ENCODE peak calls at places on chromosomes 5 and 9, in seven cellular contexts. One of them, this sample, is unnamed.

GRCh38 chr5:21834863-21835262 is 1018.3 kb downstream of the CDH12 start:
- DNase-seq in dermis microvascular lymphatic vessel endothelial cell: no peak
- DNase-seq in cardiac muscle cell: no peak
- DNase-seq in HTR-8/SVneo: no peak
- DNase-seq in posterior cingulate gyrus: no peak
- DNase-seq in AG04449: no peak
- DNase-seq in GM23338: no peak
- DNase-seq in this sample: no peak

GRCh38 chr5:169781452-169782345 is 144.6 kb downstream of the DOCK2 start:
- DNase-seq in dermis microvascular lymphatic vessel endothelial cell: no peak
- DNase-seq in cardiac muscle cell: no peak
- DNase-seq in HTR-8/SVneo: no peak
- DNase-seq in posterior cingulate gyrus: no peak
- DNase-seq in AG04449: no peak
- DNase-seq in GM23338: no peak
- DNase-seq in this sample: no peak

GRCh38 chr9:127987103-127987614 is 6.4 kb upstream of the EEIG1 start:
- DNase-seq in dermis microvascular lymphatic vessel endothelial cell: no peak
- DNase-seq in cardiac muscle cell: no peak
- DNase-seq in HTR-8/SVneo: no peak
- DNase-seq in posterior cingulate gyrus: no peak
- DNase-seq in AG04449: no peak
- DNase-seq in GM23338: no peak
- DNase-seq in this sample: no peak

GRCh38 chr9:38681747-38682227 is 38.1 kb downstream of the FAM240B start:
- DNase-seq in dermis microvascular lymphatic vessel endothelial cell: no peak
- DNase-seq in cardiac muscle cell: no peak
- DNase-seq in HTR-8/SVneo: peak; percentile 10
- DNase-seq in posterior cingulate gyrus: no peak
- DNase-seq in AG04449: peak; percentile 44
- DNase-seq in GM23338: no peak
- DNase-seq in this sample: peak; percentile 86

GRCh38 chr9:98117984-98118639 is 910 bp downstream of the TRIM14 start:
- DNase-seq in dermis microvascular lymphatic vessel endothelial cell: no peak
- DNase-seq in cardiac muscle cell: no peak
- DNase-seq in HTR-8/SVneo: peak; percentile 54
- DNase-seq in posterior cingulate gyrus: no peak
- DNase-seq in AG04449: peak; percentile 7
- DNase-seq in GM23338: peak; percentile 40
- DNase-seq in this sample: no peak

GRCh38 chr5:132103969-132104391 is 30.4 kb downstream of the CSF2 start:
- DNase-seq in dermis microvascular lymphatic vessel endothelial cell: no peak
- DNase-seq in cardiac muscle cell: no peak
- DNase-seq in HTR-8/SVneo: no peak
- DNase-seq in posterior cingulate gyrus: no peak
- DNase-seq in AG04449: no peak
- DNase-seq in GM23338: no peak
- DNase-seq in this sample: no peak

GRCh38 chr9:137945581-137945980 is 68.0 kb downstream of the CACNA1B start:
- DNase-seq in dermis microvascular lymphatic vessel endothelial cell: no peak
- DNase-seq in cardiac muscle cell: no peak
- DNase-seq in HTR-8/SVneo: no peak
- DNase-seq in posterior cingulate gyrus: no peak
- DNase-seq in AG04449: no peak
- DNase-seq in GM23338: peak; percentile 41
- DNase-seq in this sample: no peak

GRCh38 chr9:35415769-35416427 is 74.0 kb upstream of the RUSC2 start:
- DNase-seq in dermis microvascular lymphatic vessel endothelial cell: no peak
- DNase-seq in cardiac muscle cell: peak; percentile 21
- DNase-seq in HTR-8/SVneo: no peak
- DNase-seq in posterior cingulate gyrus: no peak
- DNase-seq in AG04449: no peak
- DNase-seq in GM23338: peak; percentile 67
- DNase-seq in this sample: no peak

GRCh38 chr5:83701886-83702285 is 18.8 kb downstream of the HAPLN1 start:
- DNase-seq in dermis microvascular lymphatic vessel endothelial cell: no peak
- DNase-seq in cardiac muscle cell: no peak
- DNase-seq in HTR-8/SVneo: no peak
- DNase-seq in posterior cingulate gyrus: no peak
- DNase-seq in AG04449: no peak
- DNase-seq in GM23338: no peak
- DNase-seq in this sample: no peak

GRCh38 chr9:111566234-111566633 is 33.2 kb downstream of the PTGR1 start:
- DNase-seq in dermis microvascular lymphatic vessel endothelial cell: peak; percentile 45
- DNase-seq in cardiac muscle cell: no peak
- DNase-seq in HTR-8/SVneo: no peak
- DNase-seq in posterior cingulate gyrus: no peak
- DNase-seq in AG04449: no peak
- DNase-seq in GM23338: no peak
- DNase-seq in this sample: no peak

GRCh38 chr9:114612272-114612923 is 1.3 kb downstream of the TMEM268 start:
- DNase-seq in dermis microvascular lymphatic vessel endothelial cell: no peak
- DNase-seq in cardiac muscle cell: no peak
- DNase-seq in HTR-8/SVneo: no peak
- DNase-seq in posterior cingulate gyrus: no peak
- DNase-seq in AG04449: no peak
- DNase-seq in GM23338: peak; percentile 16
- DNase-seq in this sample: no peak

GRCh38 chr5:135213034-135213386 is 179.0 kb upstream of the PITX1 start:
- DNase-seq in dermis microvascular lymphatic vessel endothelial cell: no peak
- DNase-seq in cardiac muscle cell: no peak
- DNase-seq in HTR-8/SVneo: no peak
- DNase-seq in posterior cingulate gyrus: no peak
- DNase-seq in AG04449: no peak
- DNase-seq in GM23338: no peak
- DNase-seq in this sample: no peak

GRCh38 chr5:33608476-33609026 is 167.8 kb downstream of the TARS1 start:
- DNase-seq in dermis microvascular lymphatic vessel endothelial cell: peak; percentile 20
- DNase-seq in cardiac muscle cell: no peak
- DNase-seq in HTR-8/SVneo: no peak
- DNase-seq in posterior cingulate gyrus: no peak
- DNase-seq in AG04449: no peak
- DNase-seq in GM23338: peak; percentile 42
- DNase-seq in this sample: no peak

GRCh38 chr5:77390795-77391194 is 101.3 kb downstream of the WDR41 start:
- DNase-seq in dermis microvascular lymphatic vessel endothelial cell: no peak
- DNase-seq in cardiac muscle cell: no peak
- DNase-seq in HTR-8/SVneo: no peak
- DNase-seq in posterior cingulate gyrus: no peak
- DNase-seq in AG04449: peak; percentile 47
- DNase-seq in GM23338: no peak
- DNase-seq in this sample: peak; percentile 40

GRCh38 chr9:137899551-137900360 is 22.2 kb downstream of the CACNA1B start:
- DNase-seq in dermis microvascular lymphatic vessel endothelial cell: no peak
- DNase-seq in cardiac muscle cell: no peak
- DNase-seq in HTR-8/SVneo: no peak
- DNase-seq in posterior cingulate gyrus: no peak
- DNase-seq in AG04449: no peak
- DNase-seq in GM23338: no peak
- DNase-seq in this sample: no peak

This sample was measured in BJ.